ENCODE peak calls at places on chromosomes 13 and 19, in ten cellular contexts. F is uterus, A is mammary epithelial cell, S is tibial artery, Z is fibroblast of mammary gland, R is astrocyte, I is progenitor cell of endocrine pancreas, V is left ventricle myocardium inferior, M is cardiac muscle cell, T is epithelial cell of esophagus. Y is an unnamed sample.

GRCh38 chr13:79481685-79482052 is 714 bp downstream of the NDFIP2 start:
- DNase-seq in F (no peak), A (peak), S (no peak), Z (peak), R (no peak), I (no peak), V (no peak), M (no peak), T (peak), Y (peak)

GRCh38 chr19:40512110-40512472 is 45.3 kb downstream of the SPTBN4 start:
- DNase-seq in F (no peak), A (no peak), S (no peak), Z (no peak), R (no peak), I (no peak), V (no peak), M (no peak), T (no peak), Y (no peak)

GRCh38 chr13:40652588-40652940 is 13.9 kb downstream of the FOXO1 start:
- DNase-seq in F (no peak), A (no peak), S (no peak), Z (no peak), R (no peak), I (no peak), V (no peak), M (no peak), T (no peak), Y (no peak)

GRCh38 chr13:59780058-59780457 is 383.7 kb downstream of the DIAPH3 start:
- DNase-seq in F (no peak), A (peak), S (no peak), Z (peak), R (no peak), I (no peak), V (no peak), M (no peak), T (peak), Y (no peak)

GRCh38 chr13:98495627-98496238 is 81.2 kb downstream of the STK24 start:
- DNase-seq in F (no peak), A (no peak), S (no peak), Z (peak), R (no peak), I (no peak), V (no peak), M (no peak), T (no peak), Y (no peak)

GRCh38 chr19:29320076-29320475 is 107.1 kb upstream of the UQCRFS1 start:
- DNase-seq in F (no peak), A (no peak), S (no peak), Z (no peak), R (no peak), I (no peak), V (no peak), M (no peak), T (no peak), Y (no peak)

GRCh38 chr13:27379694-27380596 is 44.5 kb upstream of the GTF3A start:
- DNase-seq in F (peak), A (peak), S (peak), Z (peak), R (no peak), I (peak), V (peak), M (peak), T (peak), Y (peak)

GRCh38 chr13:31213681-31214289 is 14.0 kb downstream of the B3GLCT start:
- DNase-seq in F (no peak), A (no peak), S (no peak), Z (no peak), R (peak), I (no peak), V (no peak), M (no peak), T (no peak), Y (no peak)

GRCh38 chr19:48560095-48560530 is 8.1 kb downstream of the SULT2B1 start:
- DNase-seq in F (no peak), A (no peak), S (no peak), Z (peak), R (no peak), I (no peak), V (no peak), M (no peak), T (no peak), Y (no peak)

GRCh38 chr19:9427941-9428340 is 7.4 kb downstream of the ZNF266 start:
- DNase-seq in F (no peak), A (no peak), S (no peak), Z (no peak), R (no peak), I (no peak), V (no peak), M (no peak), T (no peak), Y (no peak)

GRCh38 chr13:109749365-109749764 is 37.0 kb downstream of the IRS2 start:
- DNase-seq in F (no peak), A (no peak), S (no peak), Z (no peak), R (no peak), I (no peak), V (no peak), M (no peak), T (no peak), Y (no peak)

GRCh38 chr13:109746364-109746763 is 40.0 kb downstream of the IRS2 start:
- DNase-seq in F (no peak), A (no peak), S (no peak), Z (no peak), R (no peak), I (no peak), V (no peak), M (no peak), T (no peak), Y (no peak)

GRCh38 chr13:109748677-109749076 is 37.7 kb downstream of the IRS2 start:
- DNase-seq in F (no peak), A (no peak), S (no peak), Z (no peak), R (no peak), I (no peak), V (no peak), M (no peak), T (no peak), Y (no peak)

GRCh38 chr13:109745702-109746101 is 40.7 kb downstream of the IRS2 start:
- DNase-seq in F (no peak), A (no peak), S (no peak), Z (no peak), R (no peak), I (no peak), V (no peak), M (no peak), T (no peak), Y (no peak)

GRCh38 chr13:109747524-109747923 is 38.9 kb downstream of the IRS2 start:
- DNase-seq in F (no peak), A (no peak), S (no peak), Z (no peak), R (no peak), I (no peak), V (no peak), M (no peak), T (peak), Y (no peak)
- TF ChIP-seq CTCF in F (no peak), A (no peak), S (no peak), Z (peak), R (no peak), I (no peak), V (no peak), M (no peak), T (peak), Y (no peak)

GRCh38 chr19:13953021-13953531 is 767 bp downstream of the DCAF15 start:
- DNase-seq in F (no peak), A (peak), S (no peak), Z (peak), R (no peak), I (no peak), V (no peak), M (no peak), T (peak), Y (no peak)
- TF ChIP-seq CTCF in F (no peak), A (peak), S (no peak), Z (peak), R (no peak), I (no peak), V (no peak), M (peak), T (peak), Y (no peak)

GRCh38 chr19:50981587-50982146 is 2.0 kb downstream of the KLK7 start:
- DNase-seq in F (no peak), A (no peak), S (no peak), Z (no peak), R (no peak), I (no peak), V (no peak), M (no peak), T (no peak), Y (no peak)
- TF ChIP-seq CTCF in F (no peak), A (no peak), S (no peak), Z (no peak), R (no peak), I (no peak), V (no peak), M (no peak), T (no peak), Y (no peak)

GRCh38 chr19:43430976-43431375 is 16.3 kb downstream of the TEX101 start:
- DNase-seq in F (no peak), A (no peak), S (no peak), Z (no peak), R (no peak), I (no peak), V (no peak), M (no peak), T (no peak), Y (no peak)

GRCh38 chr19:43432866-43433673 is 18.4 kb downstream of the TEX101 start:
- DNase-seq in F (peak), A (peak), S (no peak), Z (peak), R (peak), I (peak), V (peak), M (peak), T (peak), Y (peak)

GRCh38 chr19:43433689-43434088 is 19.0 kb downstream of the TEX101 start:
- DNase-seq in F (no peak), A (no peak), S (no peak), Z (no peak), R (no peak), I (no peak), V (no peak), M (no peak), T (no peak), Y (no peak)

GRCh38 chr19:43429395-43429794 is 14.7 kb downstream of the TEX101 start:
- DNase-seq in F (no peak), A (no peak), S (no peak), Z (no peak), R (no peak), I (no peak), V (no peak), M (no peak), T (no peak), Y (no peak)

GRCh38 chr19:43430142-43430710 is 15.5 kb downstream of the TEX101 start:
- DNase-seq in F (no peak), A (no peak), S (no peak), Z (no peak), R (no peak), I (no peak), V (no peak), M (no peak), T (peak), Y (no peak)
- TF ChIP-seq CTCF in F (no peak), A (no peak), S (no peak), Z (no peak), R (no peak), I (peak), V (no peak), M (no peak), T (no peak), Y (no peak)

GRCh38 chr13:28820099-28821051 is at the start of gene MTUS2:
- DNase-seq in F (no peak), A (peak), S (no peak), Z (no peak), R (no peak), I (peak), V (no peak), M (peak), T (peak), Y (peak)
- TF ChIP-seq CTCF in F (no peak), A (no peak), S (no peak), Z (no peak), R (no peak), I (no peak), V (no peak), M (no peak), T (no peak), Y (no peak)

DNA sequence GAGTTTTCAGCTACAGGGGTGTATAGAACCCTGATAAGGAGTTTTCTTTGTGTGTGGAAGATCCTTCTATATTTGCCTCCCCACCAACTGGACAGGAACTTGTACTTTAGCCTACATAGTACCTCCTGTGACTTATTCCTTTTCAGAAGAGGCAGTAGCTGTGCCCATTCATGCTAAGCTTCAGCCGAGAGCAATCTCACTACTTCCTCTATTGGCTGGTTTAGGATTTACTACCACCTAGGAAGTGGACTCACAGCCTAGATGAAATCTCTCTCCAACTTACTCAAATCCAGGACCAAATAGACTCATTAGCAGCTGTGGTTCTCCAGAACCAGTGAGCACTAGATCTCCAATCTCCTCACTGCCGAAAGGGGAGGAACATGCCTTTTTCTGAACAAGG is 2.3 kb upstream of the REX1BD start:
- DNase-seq in F (no peak), A (no peak), S (no peak), Z (no peak), R (no peak), I (no peak), V (no peak), M (no peak), T (no peak), Y (peak)
- TF ChIP-seq CTCF in F (no peak), A (no peak), S (no peak), Z (no peak), R (no peak), I (no peak), V (no peak), M (no peak), T (peak), Y (no peak)

GRCh38 chr13:21152251-21152899 is 24.0 kb downstream of the SKA3 start:
- DNase-seq in F (no peak), A (no peak), S (no peak), Z (no peak), R (no peak), I (no peak), V (no peak), M (no peak), T (no peak), Y (no peak)

GRCh38 chr13:21148557-21149258 is 27.6 kb downstream of the SKA3 start:
- DNase-seq in F (no peak), A (no peak), S (no peak), Z (no peak), R (no peak), I (no peak), V (no peak), M (no peak), T (no peak), Y (no peak)

GRCh38 chr13:21150013-21150412 is 26.3 kb downstream of the SKA3 start:
- DNase-seq in F (no peak), A (no peak), S (no peak), Z (no peak), R (no peak), I (no peak), V (no peak), M (no peak), T (no peak), Y (no peak)

GRCh38 chr13:21149568-21149967 is 26.8 kb downstream of the SKA3 start:
- DNase-seq in F (no peak), A (no peak), S (no peak), Z (no peak), R (peak), I (no peak), V (no peak), M (peak), T (no peak), Y (peak)

GRCh38 chr13:21147827-21148226 is 28.5 kb downstream of the SKA3 start:
- DNase-seq in F (no peak), A (no peak), S (no peak), Z (no peak), R (no peak), I (no peak), V (no peak), M (no peak), T (no peak), Y (no peak)
- TF ChIP-seq CTCF in F (no peak), A (no peak), S (no peak), Z (no peak), R (no peak), I (no peak), V (no peak), M (no peak), T (no peak), Y (no peak)

DNA sequence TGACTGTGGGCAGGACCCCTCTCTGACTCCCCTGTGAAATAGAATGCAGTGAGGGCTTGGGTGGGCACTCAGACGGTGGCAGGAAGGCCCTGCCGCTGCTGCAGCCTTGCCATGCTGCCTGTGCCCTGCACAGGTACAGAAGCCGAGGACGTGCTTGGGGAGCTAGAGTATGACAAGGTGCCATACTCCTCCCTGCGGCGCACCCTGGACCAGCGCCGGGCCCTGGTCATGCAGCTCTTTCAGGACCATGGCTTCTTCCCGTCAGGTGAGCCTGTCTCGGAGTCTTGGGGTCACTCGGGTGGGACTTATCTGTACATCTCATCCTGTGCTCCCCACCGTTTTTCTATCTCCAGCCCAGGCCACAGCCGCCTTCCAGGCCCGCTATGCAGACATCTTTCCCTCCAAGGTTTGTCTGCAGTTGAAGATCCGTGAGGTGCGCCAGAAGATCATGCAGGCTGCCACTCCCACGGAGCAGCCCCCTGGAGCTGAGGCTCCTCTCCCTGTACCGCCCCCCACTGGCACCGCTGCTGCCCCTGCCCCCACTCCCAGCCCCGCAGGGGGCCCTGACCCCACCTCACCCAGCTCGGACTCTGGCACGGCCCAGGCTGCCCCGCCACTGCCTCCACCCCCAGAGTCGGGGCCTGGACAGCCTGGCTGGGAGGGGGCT is 7.3 kb upstream of the PRR19 start:
- DNase-seq in F (no peak), A (no peak), S (no peak), Z (no peak), R (no peak), I (no peak), V (no peak), M (no peak), T (no peak), Y (no peak)
- TF ChIP-seq CTCF in F (no peak), A (no peak), S (no peak), Z (no peak), R (no peak), I (no peak), V (no peak), M (no peak), T (no peak), Y (no peak)

GRCh38 chr13:51148223-51148951 is 37.3 kb upstream of the C13orf42 start:
- DNase-seq in F (no peak), A (no peak), S (no peak), Z (no peak), R (no peak), I (no peak), V (no peak), M (no peak), T (no peak), Y (no peak)

GRCh38 chr13:51146667-51147066 is 35.6 kb upstream of the C13orf42 start:
- DNase-seq in F (no peak), A (no peak), S (no peak), Z (no peak), R (no peak), I (no peak), V (no peak), M (no peak), T (no peak), Y (no peak)

GRCh38 chr13:51151463-51151862 is 40.4 kb upstream of the C13orf42 start:
- DNase-seq in F (no peak), A (no peak), S (no peak), Z (no peak), R (no peak), I (no peak), V (no peak), M (no peak), T (no peak), Y (no peak)

GRCh38 chr13:51147732-51148131 is 36.7 kb upstream of the C13orf42 start:
- DNase-seq in F (no peak), A (no peak), S (no peak), Z (no peak), R (no peak), I (no peak), V (no peak), M (no peak), T (no peak), Y (no peak)

DNA sequence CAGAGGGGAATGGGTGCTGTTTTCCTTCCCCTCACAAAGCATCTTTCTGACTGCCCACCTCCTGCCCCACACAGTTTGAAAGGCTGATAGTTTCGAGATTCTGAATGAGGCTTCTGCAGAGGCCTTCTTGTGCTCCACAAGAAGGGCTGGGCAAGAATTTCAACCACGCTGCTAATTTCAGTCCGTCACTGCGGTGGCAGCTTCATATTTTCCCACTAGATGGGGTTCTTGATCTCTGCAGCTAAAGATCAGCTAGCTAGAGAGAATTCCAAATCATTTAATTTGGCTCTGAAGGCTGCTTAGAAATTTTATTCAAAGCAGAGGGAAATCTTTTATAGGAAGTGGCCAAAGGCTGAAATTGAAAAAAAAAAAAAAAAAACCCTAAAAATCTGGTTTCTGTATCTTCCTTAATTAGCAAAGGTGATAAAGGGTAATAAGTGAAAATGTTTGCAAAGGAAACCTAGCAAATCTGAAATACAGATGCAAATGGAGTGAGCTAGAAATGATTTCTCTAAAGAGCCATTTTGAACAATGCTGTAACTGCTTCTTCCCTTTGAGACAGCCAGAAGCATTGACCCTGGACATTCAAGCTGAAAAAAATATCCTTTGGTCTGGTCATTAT is 38.0 kb upstream of the C13orf42 start:
- DNase-seq in F (peak), A (peak), S (no peak), Z (peak), R (peak), I (no peak), V (no peak), M (peak), T (peak), Y (no peak)
- TF ChIP-seq CTCF in F (peak), A (peak), S (peak), Z (peak), R (peak), I (peak), V (peak), M (peak), T (peak), Y (peak)